ENCODE peak calls at places on chromosomes 11 and 22, in six cellular contexts. H is amniotic stem cell; N is stimulated activated CD8-positive, alpha-beta memory T cell treated with anti-CD3 and anti-CD28 coated beads, Interleukin-4, amount 100 ng/mL, for 48 hours; Y is NCI-H510A; C is mesenchymal stem cell; F is effector CD4-positive, alpha-beta T cell. D is an unnamed sample.

GRCh38 chr11:68978931-68979591 is 1.7 kb downstream of the MRGPRD start:
- DNase-seq in H (no peak), N (no peak), Y (no peak), C (no peak), F (no peak), D (no peak)

GRCh38 chr11:48354013-48354412 is 12.3 kb downstream of the OR4C5 start:
- DNase-seq in H (no peak), N (no peak), Y (no peak), C (no peak), F (no peak), D (no peak)

GRCh38 chr22:29156507-29156906 is 49.2 kb upstream of the EMID1 start:
- DNase-seq in H (no peak), N (no peak), Y (no peak), C (peak), F (no peak), D (no peak)

GRCh38 chr11:78575478-78575877 is 814 bp upstream of the NARS2 start:
- DNase-seq in H (no peak), N (no peak), Y (no peak), C (no peak), F (no peak), D (peak)

GRCh38 chr11:6431861-6432260 is 8.9 kb downstream of the HPX start:
- DNase-seq in H (peak), N (no peak), Y (no peak), C (peak), F (no peak), D (no peak)

GRCh38 chr22:46965552-46966494 is 203.4 kb downstream of the TBC1D22A start:
- DNase-seq in H (no peak), N (peak), Y (no peak), C (no peak), F (no peak), D (no peak)

GRCh38 chr11:113401718-113402117 is 14.1 kb downstream of the ANKK1 start:
- DNase-seq in H (no peak), N (no peak), Y (peak), C (no peak), F (no peak), D (peak)

GRCh38 chr11:9990221-9990973 is 303.6 kb downstream of the SBF2 start:
- DNase-seq in H (no peak), N (no peak), Y (no peak), C (peak), F (no peak), D (no peak)

GRCh38 chr11:2094354-2095197 is 44.6 kb downstream of the IGF2 start:
- DNase-seq in H (no peak), N (no peak), Y (no peak), C (no peak), F (no peak), D (no peak)

GRCh38 chr11:76141901-76142300 is 64.4 kb downstream of the WNT11 start:
- DNase-seq in H (no peak), N (no peak), Y (no peak), C (no peak), F (no peak), D (no peak)

GRCh38 chr11:4134844-4135243 is 40.2 kb downstream of the RRM1 start:
- DNase-seq in H (no peak), N (no peak), Y (no peak), C (peak), F (no peak), D (no peak)

GRCh38 chr11:70077411-70078094 is 564 bp upstream of the ANO1 start:
- DNase-seq in H (no peak), N (no peak), Y (no peak), C (no peak), F (no peak), D (no peak)

GRCh38 chr22:22911327-22912134 is 23.9 kb downstream of the IGLL5 start:
- DNase-seq in H (no peak), N (no peak), Y (no peak), C (no peak), F (no peak), D (no peak)

GRCh38 chr11:121435796-121436511 is 16.2 kb upstream of the SORL1 start:
- DNase-seq in H (no peak), N (no peak), Y (no peak), C (no peak), F (no peak), D (no peak)

GRCh38 chr22:30878516-30879365 is 89.8 kb downstream of the MORC2 start:
- DNase-seq in H (no peak), N (no peak), Y (no peak), C (no peak), F (no peak), D (no peak)

GRCh38 chr22:44438056-44438455 is 60.0 kb downstream of the RTL6 start:
- DNase-seq in H (no peak), N (no peak), Y (no peak), C (no peak), F (no peak), D (no peak)

GRCh38 chr11:66835762-66836405 is 7.4 kb upstream of the RCE1 start:
- DNase-seq in H (no peak), N (no peak), Y (no peak), C (peak), F (no peak), D (no peak)

GRCh38 chr11:3655548-3655947 is 10.6 kb downstream of the ART1 start:
- DNase-seq in H (no peak), N (no peak), Y (no peak), C (no peak), F (no peak), D (no peak)

GRCh38 chr11:100687630-100688395 is 725 bp downstream of the ARHGAP42 start:
- DNase-seq in H (peak), N (peak), Y (no peak), C (peak), F (no peak), D (peak)

GRCh38 chr11:10627306-10627705 is 58.8 kb upstream of the LYVE1 start:
- DNase-seq in H (no peak), N (no peak), Y (no peak), C (no peak), F (no peak), D (no peak)

GRCh38 chr11:33045551-33046255 is 6.3 kb downstream of the TCP11L1 start:
- DNase-seq in H (no peak), N (no peak), Y (no peak), C (no peak), F (no peak), D (no peak)

GRCh38 chr11:72724851-72725730 is 27.1 kb downstream of the ARAP1 start:
- DNase-seq in H (peak), N (peak), Y (peak), C (peak), F (peak), D (peak)

GRCh38 chr22:49934891-49935557 is 16.6 kb downstream of the CRELD2 start:
- DNase-seq in H (no peak), N (peak), Y (no peak), C (peak), F (peak), D (peak)

D was measured in SHP77.